ENCODE peak calls at places on chromosome 2, in seven cellular contexts. W is BJ, A is AG04450, U is osteocyte, Z is uterus, V is bronchial epithelial cell, Q is left lung. T is an unnamed sample.

GRCh38 chr2:72924353-72925240 is 7.3 kb downstream of the EMX1 start:
- DNase-seq in W (no peak), A (no peak), U (peak; percentile 84), Z (no peak), V (no peak), Q (no peak), T (no peak)

GRCh38 chr2:45904267-45904921 is 252.9 kb downstream of the PRKCE start:
- DNase-seq in W (no peak), A (no peak), U (no peak), Z (no peak), V (no peak), Q (no peak), T (no peak)

GRCh38 chr2:196404276-196404675 is 232.9 kb upstream of the STK17B start:
- DNase-seq in W (no peak), A (no peak), U (no peak), Z (no peak), V (peak; percentile 38), Q (no peak), T (no peak)

GRCh38 chr2:223959688-223960087 is 2.4 kb downstream of the MRPL44 start:
- DNase-seq in W (no peak), A (no peak), U (no peak), Z (no peak), V (no peak), Q (peak; percentile 40), T (no peak)

GRCh38 chr2:205024822-205025518 is 479.7 kb downstream of the PARD3B start:
- DNase-seq in W (peak; percentile 91), A (peak; percentile 77), U (no peak), Z (peak; percentile 39), V (peak; percentile 98), Q (peak; percentile 35), T (peak; percentile 83)

GRCh38 chr2:20577495-20578235 is 73.2 kb downstream of the HS1BP3 start:
- DNase-seq in W (peak; percentile 70), A (no peak), U (no peak), Z (no peak), V (peak; percentile 97), Q (no peak), T (peak; percentile 86)

GRCh38 chr2:23293063-23293462 is 91.9 kb upstream of the KLHL29 start:
- DNase-seq in W (no peak), A (no peak), U (no peak), Z (peak; percentile 31), V (no peak), Q (no peak), T (no peak)

GRCh38 chr2:74414913-74415761 is 6.3 kb downstream of the C2orf81 start:
- DNase-seq in W (no peak), A (no peak), U (no peak), Z (peak; percentile 62), V (no peak), Q (no peak), T (no peak)

GRCh38 chr2:96631804-96632435 is 6.2 kb downstream of the KANSL3 start:
- DNase-seq in W (no peak), A (peak; percentile 50), U (no peak), Z (no peak), V (peak; percentile 32), Q (no peak), T (no peak)

GRCh38 chr2:45964226-45964841 is 312.9 kb downstream of the PRKCE start:
- DNase-seq in W (peak; percentile 80), A (peak; percentile 55), U (peak; percentile 89), Z (peak; percentile 73), V (peak; percentile 98), Q (peak; percentile 68), T (peak; percentile 94)

GRCh38 chr2:102321954-102322719 is 10.8 kb downstream of the IL1RL1 start:
- DNase-seq in W (no peak), A (no peak), U (no peak), Z (no peak), V (no peak), Q (no peak), T (no peak)

GRCh38 chr2:80329491-80329890 is 24.9 kb upstream of the LRRTM1 start:
- DNase-seq in W (no peak), A (no peak), U (no peak), Z (no peak), V (no peak), Q (no peak), T (no peak)

GRCh38 chr2:214904176-214904575 is 94.7 kb upstream of the BARD1 start:
- DNase-seq in W (no peak), A (no peak), U (no peak), Z (no peak), V (no peak), Q (no peak), T (no peak)

GRCh38 chr2:168350380-168350779 is 103.0 kb upstream of the STK39 start:
- DNase-seq in W (no peak), A (no peak), U (no peak), Z (no peak), V (peak; percentile 7), Q (no peak), T (no peak)

GRCh38 chr2:74688881-74689280 is 34.8 kb downstream of the SEMA4F start:
- DNase-seq in W (no peak), A (no peak), U (no peak), Z (no peak), V (peak; percentile 37), Q (no peak), T (no peak)

GRCh38 chr2:174465327-174465726 is 21.5 kb downstream of the GPR155 start:
- DNase-seq in W (no peak), A (no peak), U (no peak), Z (no peak), V (no peak), Q (no peak), T (no peak)

GRCh38 chr2:143691136-143691535 is 561.9 kb downstream of the ARHGAP15 start:
- DNase-seq in W (no peak), A (no peak), U (no peak), Z (no peak), V (no peak), Q (no peak), T (no peak)

GRCh38 chr2:235300368-235301201 is 193.3 kb upstream of the AGAP1 start:
- DNase-seq in W (peak; percentile 27), A (peak; percentile 53), U (peak; percentile 84), Z (no peak), V (peak; percentile 15), Q (peak; percentile 61), T (no peak)

GRCh38 chr2:240922234-240922981 is 16.3 kb downstream of the CROCC2 start:
- DNase-seq in W (no peak), A (no peak), U (peak; percentile 73), Z (peak; percentile 13), V (no peak), Q (peak; percentile 30), T (no peak)

GRCh38 chr2:97951155-97951670 is 44.5 kb downstream of the TMEM131 start:
- DNase-seq in W (no peak), A (no peak), U (no peak), Z (no peak), V (peak; percentile 10), Q (no peak), T (no peak)

GRCh38 chr2:224008702-224009261 is 30.3 kb downstream of the SERPINE2 start:
- DNase-seq in W (no peak), A (no peak), U (no peak), Z (no peak), V (no peak), Q (no peak), T (no peak)

GRCh38 chr2:32591669-32592463 is 36.0 kb upstream of the TTC27 start:
- DNase-seq in W (no peak), A (no peak), U (no peak), Z (no peak), V (peak; percentile 30), Q (no peak), T (no peak)

GRCh38 chr2:8623576-8623957 is 58.3 kb upstream of the ID2 start:
- DNase-seq in W (no peak), A (no peak), U (no peak), Z (no peak), V (no peak), Q (peak; percentile 24), T (no peak)

GRCh38 chr2:26849056-26850001 is 1.4 kb downstream of the DPYSL5 start:
- DNase-seq in W (no peak), A (no peak), U (no peak), Z (no peak), V (no peak), Q (no peak), T (no peak)

GRCh38 chr2:43139501-43139900 is 86.9 kb downstream of the ZFP36L2 start:
- DNase-seq in W (no peak), A (no peak), U (no peak), Z (no peak), V (no peak), Q (peak; percentile 32), T (no peak)

GRCh38 chr2:172099472-172100079 is 3.1 kb downstream of the DLX2 start:
- DNase-seq in W (no peak), A (no peak), U (no peak), Z (no peak), V (no peak), Q (no peak), T (no peak)

DNA sequence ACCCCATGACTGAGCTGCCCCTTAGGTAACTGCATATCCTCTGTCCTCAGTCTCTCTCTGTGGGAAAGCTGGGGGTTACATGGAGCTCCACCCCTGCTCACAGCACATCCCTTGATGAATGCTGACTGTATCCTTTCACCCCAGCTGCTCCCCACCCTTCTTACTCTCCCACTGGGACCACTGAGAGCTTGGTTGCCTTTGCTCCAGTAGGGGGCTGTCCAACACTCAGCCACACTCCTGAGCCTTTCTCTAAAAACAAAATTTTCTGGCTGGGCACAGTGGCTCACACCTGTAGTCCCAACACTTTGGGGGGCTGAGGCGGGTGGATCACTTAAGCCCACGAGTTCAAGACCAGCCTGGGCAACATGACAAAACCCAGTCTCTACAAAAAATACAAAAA is 89.2 kb upstream of the MSH2 start:
- DNase-seq in W (no peak), A (no peak), U (no peak), Z (no peak), V (no peak), Q (no peak), T (no peak)
- TF ChIP-seq CTCF in W (peak; percentile 7), A (peak; percentile 30), U (peak; percentile 11), Z (no peak), V (no peak), Q (no peak), T (no peak)

GRCh38 chr2:30752811-30753210 is 54.4 kb downstream of the CAPN13 start:
- DNase-seq in W (no peak), A (no peak), U (no peak), Z (no peak), V (no peak), Q (no peak), T (no peak)

GRCh38 chr2:30744823-30745222 is 62.4 kb downstream of the CAPN13 start:
- DNase-seq in W (no peak), A (no peak), U (no peak), Z (no peak), V (no peak), Q (peak; percentile 15), T (no peak)

GRCh38 chr2:30741576-30741975 is 65.7 kb downstream of the CAPN13 start:
- DNase-seq in W (no peak), A (no peak), U (no peak), Z (no peak), V (no peak), Q (peak; percentile 9), T (no peak)

GRCh38 chr2:30747206-30747605 is 60.0 kb downstream of the CAPN13 start:
- DNase-seq in W (no peak), A (no peak), U (no peak), Z (no peak), V (no peak), Q (peak; percentile 30), T (no peak)
- TF ChIP-seq CTCF in W (no peak), A (no peak), U (no peak), Z (no peak), V (no peak), Q (no peak), T (no peak)

GRCh38 chr2:54107903-54108615 is 7.4 kb upstream of the ACYP2 start:
- DNase-seq in W (no peak), A (no peak), U (no peak), Z (no peak), V (peak; percentile 67), Q (no peak), T (no peak)
- TF ChIP-seq CTCF in W (no peak), A (no peak), U (no peak), Z (no peak), V (no peak), Q (no peak), T (no peak)

GRCh38 chr2:137654046-137654445 is 310.2 kb upstream of the HNMT start:
- DNase-seq in W (no peak), A (no peak), U (no peak), Z (no peak), V (no peak), Q (no peak), T (no peak)
- TF ChIP-seq CTCF in W (no peak), A (no peak), U (no peak), Z (no peak), V (no peak), Q (no peak), T (no peak)

T was measured in RWPE1.